ENCODE peak calls at places on chromosomes 6 and 20, in nine cellular contexts. One of them, this sample, is unnamed.

GRCh38 chr6:168670386-168670985 is 229.5 kb downstream of the SMOC2 start:
- DNase-seq in activated CD4-positive, alpha-beta T cell treated with anti-CD3 and anti-CD28 coated beads, Interleukin-2, amount 50 U/mL, for 24 hours: no peak
- DNase-seq in stimulated activated CD4-positive, alpha-beta T cell treated with anti-CD3 and anti-CD28 coated beads, Interleukin-2, amount 100 ng/mL, for 48 hours: no peak
- DNase-seq in NCI-H2081: no peak
- DNase-seq in HT1080: no peak
- DNase-seq in HS-5: no peak
- DNase-seq in NCI-H774: no peak
- DNase-seq in activated T-cell treated with anti-CD3 and anti-CD28 coated beads for 4 hours: no peak
- DNase-seq in smooth muscle cell of the brain vasculature: no peak
- DNase-seq in this sample: no peak

GRCh38 chr20:37161830-37162549 is 17.1 kb upstream of the RPN2 start:
- DNase-seq in activated CD4-positive, alpha-beta T cell treated with anti-CD3 and anti-CD28 coated beads, Interleukin-2, amount 50 U/mL, for 24 hours: no peak
- DNase-seq in stimulated activated CD4-positive, alpha-beta T cell treated with anti-CD3 and anti-CD28 coated beads, Interleukin-2, amount 100 ng/mL, for 48 hours: no peak
- DNase-seq in NCI-H2081: no peak
- DNase-seq in HT1080: no peak
- DNase-seq in HS-5: no peak
- DNase-seq in NCI-H774: no peak
- DNase-seq in activated T-cell treated with anti-CD3 and anti-CD28 coated beads for 4 hours: no peak
- DNase-seq in smooth muscle cell of the brain vasculature: no peak
- DNase-seq in this sample: no peak

GRCh38 chr20:4837760-4838159 is 116.1 kb downstream of the PRND start:
- DNase-seq in activated CD4-positive, alpha-beta T cell treated with anti-CD3 and anti-CD28 coated beads, Interleukin-2, amount 50 U/mL, for 24 hours: no peak
- DNase-seq in stimulated activated CD4-positive, alpha-beta T cell treated with anti-CD3 and anti-CD28 coated beads, Interleukin-2, amount 100 ng/mL, for 48 hours: no peak
- DNase-seq in NCI-H2081: no peak
- DNase-seq in HT1080: no peak
- DNase-seq in HS-5: no peak
- DNase-seq in NCI-H774: no peak
- DNase-seq in activated T-cell treated with anti-CD3 and anti-CD28 coated beads for 4 hours: no peak
- DNase-seq in smooth muscle cell of the brain vasculature: no peak
- DNase-seq in this sample: no peak

GRCh38 chr6:2579241-2579761 is 171.4 kb downstream of the MYLK4 start:
- DNase-seq in activated CD4-positive, alpha-beta T cell treated with anti-CD3 and anti-CD28 coated beads, Interleukin-2, amount 50 U/mL, for 24 hours: no peak
- DNase-seq in stimulated activated CD4-positive, alpha-beta T cell treated with anti-CD3 and anti-CD28 coated beads, Interleukin-2, amount 100 ng/mL, for 48 hours: no peak
- DNase-seq in NCI-H2081: no peak
- DNase-seq in HT1080: no peak
- DNase-seq in HS-5: no peak
- DNase-seq in NCI-H774: no peak
- DNase-seq in activated T-cell treated with anti-CD3 and anti-CD28 coated beads for 4 hours: no peak
- DNase-seq in smooth muscle cell of the brain vasculature: no peak
- DNase-seq in this sample: no peak

GRCh38 chr20:44414346-44414714 is 58.8 kb downstream of the HNF4A start:
- DNase-seq in activated CD4-positive, alpha-beta T cell treated with anti-CD3 and anti-CD28 coated beads, Interleukin-2, amount 50 U/mL, for 24 hours: no peak
- DNase-seq in stimulated activated CD4-positive, alpha-beta T cell treated with anti-CD3 and anti-CD28 coated beads, Interleukin-2, amount 100 ng/mL, for 48 hours: no peak
- DNase-seq in NCI-H2081: no peak
- DNase-seq in HT1080: no peak
- DNase-seq in HS-5: no peak
- DNase-seq in NCI-H774: no peak
- DNase-seq in activated T-cell treated with anti-CD3 and anti-CD28 coated beads for 4 hours: no peak
- DNase-seq in smooth muscle cell of the brain vasculature: no peak
- DNase-seq in this sample: no peak

GRCh38 chr6:157487110-157487773 is 106.3 kb downstream of the ZDHHC14 start:
- DNase-seq in activated CD4-positive, alpha-beta T cell treated with anti-CD3 and anti-CD28 coated beads, Interleukin-2, amount 50 U/mL, for 24 hours: no peak
- DNase-seq in stimulated activated CD4-positive, alpha-beta T cell treated with anti-CD3 and anti-CD28 coated beads, Interleukin-2, amount 100 ng/mL, for 48 hours: no peak
- DNase-seq in NCI-H2081: no peak
- DNase-seq in HT1080: no peak
- DNase-seq in HS-5: no peak
- DNase-seq in NCI-H774: no peak
- DNase-seq in activated T-cell treated with anti-CD3 and anti-CD28 coated beads for 4 hours: no peak
- DNase-seq in smooth muscle cell of the brain vasculature: no peak
- DNase-seq in this sample: no peak

GRCh38 chr6:143675946-143676345 is 1.8 kb upstream of the PHACTR2 start:
- DNase-seq in activated CD4-positive, alpha-beta T cell treated with anti-CD3 and anti-CD28 coated beads, Interleukin-2, amount 50 U/mL, for 24 hours: no peak
- DNase-seq in stimulated activated CD4-positive, alpha-beta T cell treated with anti-CD3 and anti-CD28 coated beads, Interleukin-2, amount 100 ng/mL, for 48 hours: no peak
- DNase-seq in NCI-H2081: no peak
- DNase-seq in HT1080: no peak
- DNase-seq in HS-5: no peak
- DNase-seq in NCI-H774: no peak
- DNase-seq in activated T-cell treated with anti-CD3 and anti-CD28 coated beads for 4 hours: no peak
- DNase-seq in smooth muscle cell of the brain vasculature: no peak
- DNase-seq in this sample: no peak

GRCh38 chr6:137869781-137870180 is 2.7 kb downstream of the TNFAIP3 start:
- DNase-seq in activated CD4-positive, alpha-beta T cell treated with anti-CD3 and anti-CD28 coated beads, Interleukin-2, amount 50 U/mL, for 24 hours: no peak
- DNase-seq in stimulated activated CD4-positive, alpha-beta T cell treated with anti-CD3 and anti-CD28 coated beads, Interleukin-2, amount 100 ng/mL, for 48 hours: no peak
- DNase-seq in NCI-H2081: no peak
- DNase-seq in HT1080: no peak
- DNase-seq in HS-5: no peak
- DNase-seq in NCI-H774: no peak
- DNase-seq in activated T-cell treated with anti-CD3 and anti-CD28 coated beads for 4 hours: no peak
- DNase-seq in smooth muscle cell of the brain vasculature: no peak
- DNase-seq in this sample: no peak

GRCh38 chr6:75719133-75719532 is 29.9 kb upstream of the MYO6 start:
- DNase-seq in activated CD4-positive, alpha-beta T cell treated with anti-CD3 and anti-CD28 coated beads, Interleukin-2, amount 50 U/mL, for 24 hours: no peak
- DNase-seq in stimulated activated CD4-positive, alpha-beta T cell treated with anti-CD3 and anti-CD28 coated beads, Interleukin-2, amount 100 ng/mL, for 48 hours: no peak
- DNase-seq in NCI-H2081: no peak
- DNase-seq in HT1080: no peak
- DNase-seq in HS-5: no peak
- DNase-seq in NCI-H774: no peak
- DNase-seq in activated T-cell treated with anti-CD3 and anti-CD28 coated beads for 4 hours: no peak
- DNase-seq in smooth muscle cell of the brain vasculature: no peak
- DNase-seq in this sample: no peak

GRCh38 chr20:64247970-64248841 is 7.3 kb upstream of the PCMTD2 start:
- DNase-seq in activated CD4-positive, alpha-beta T cell treated with anti-CD3 and anti-CD28 coated beads, Interleukin-2, amount 50 U/mL, for 24 hours: no peak
- DNase-seq in stimulated activated CD4-positive, alpha-beta T cell treated with anti-CD3 and anti-CD28 coated beads, Interleukin-2, amount 100 ng/mL, for 48 hours: no peak
- DNase-seq in NCI-H2081: no peak
- DNase-seq in HT1080: no peak
- DNase-seq in HS-5: no peak
- DNase-seq in NCI-H774: no peak
- DNase-seq in activated T-cell treated with anti-CD3 and anti-CD28 coated beads for 4 hours: no peak
- DNase-seq in smooth muscle cell of the brain vasculature: no peak
- DNase-seq in this sample: no peak

GRCh38 chr6:14108571-14109410 is 8.8 kb upstream of the CD83 start:
- DNase-seq in activated CD4-positive, alpha-beta T cell treated with anti-CD3 and anti-CD28 coated beads, Interleukin-2, amount 50 U/mL, for 24 hours: no peak
- DNase-seq in stimulated activated CD4-positive, alpha-beta T cell treated with anti-CD3 and anti-CD28 coated beads, Interleukin-2, amount 100 ng/mL, for 48 hours: peak; percentile 13
- DNase-seq in NCI-H2081: no peak
- DNase-seq in HT1080: no peak
- DNase-seq in HS-5: no peak
- DNase-seq in NCI-H774: no peak
- DNase-seq in activated T-cell treated with anti-CD3 and anti-CD28 coated beads for 4 hours: no peak
- DNase-seq in smooth muscle cell of the brain vasculature: no peak
- DNase-seq in this sample: peak; percentile 57

GRCh38 chr6:54980511-54981275 is 134.1 kb downstream of the FAM83B start:
- DNase-seq in activated CD4-positive, alpha-beta T cell treated with anti-CD3 and anti-CD28 coated beads, Interleukin-2, amount 50 U/mL, for 24 hours: no peak
- DNase-seq in stimulated activated CD4-positive, alpha-beta T cell treated with anti-CD3 and anti-CD28 coated beads, Interleukin-2, amount 100 ng/mL, for 48 hours: no peak
- DNase-seq in NCI-H2081: no peak
- DNase-seq in HT1080: peak; percentile 49
- DNase-seq in HS-5: peak; percentile 69
- DNase-seq in NCI-H774: no peak
- DNase-seq in activated T-cell treated with anti-CD3 and anti-CD28 coated beads for 4 hours: no peak
- DNase-seq in smooth muscle cell of the brain vasculature: no peak
- DNase-seq in this sample: no peak

GRCh38 chr6:83558975-83559374 is 46.6 kb downstream of the PRSS35 start:
- DNase-seq in activated CD4-positive, alpha-beta T cell treated with anti-CD3 and anti-CD28 coated beads, Interleukin-2, amount 50 U/mL, for 24 hours: no peak
- DNase-seq in stimulated activated CD4-positive, alpha-beta T cell treated with anti-CD3 and anti-CD28 coated beads, Interleukin-2, amount 100 ng/mL, for 48 hours: no peak
- DNase-seq in NCI-H2081: no peak
- DNase-seq in HT1080: no peak
- DNase-seq in HS-5: no peak
- DNase-seq in NCI-H774: no peak
- DNase-seq in activated T-cell treated with anti-CD3 and anti-CD28 coated beads for 4 hours: no peak
- DNase-seq in smooth muscle cell of the brain vasculature: no peak
- DNase-seq in this sample: no peak

GRCh38 chr20:51327251-51327841 is 215.2 kb downstream of the NFATC2 start:
- DNase-seq in activated CD4-positive, alpha-beta T cell treated with anti-CD3 and anti-CD28 coated beads, Interleukin-2, amount 50 U/mL, for 24 hours: no peak
- DNase-seq in stimulated activated CD4-positive, alpha-beta T cell treated with anti-CD3 and anti-CD28 coated beads, Interleukin-2, amount 100 ng/mL, for 48 hours: no peak
- DNase-seq in NCI-H2081: no peak
- DNase-seq in HT1080: peak; percentile 82
- DNase-seq in HS-5: peak; percentile 100
- DNase-seq in NCI-H774: no peak
- DNase-seq in activated T-cell treated with anti-CD3 and anti-CD28 coated beads for 4 hours: no peak
- DNase-seq in smooth muscle cell of the brain vasculature: no peak
- DNase-seq in this sample: no peak

GRCh38 chr6:52909531-52909930 is at the start of gene GSTA3:
- DNase-seq in activated CD4-positive, alpha-beta T cell treated with anti-CD3 and anti-CD28 coated beads, Interleukin-2, amount 50 U/mL, for 24 hours: no peak
- DNase-seq in stimulated activated CD4-positive, alpha-beta T cell treated with anti-CD3 and anti-CD28 coated beads, Interleukin-2, amount 100 ng/mL, for 48 hours: no peak
- DNase-seq in NCI-H2081: no peak
- DNase-seq in HT1080: no peak
- DNase-seq in HS-5: no peak
- DNase-seq in NCI-H774: no peak
- DNase-seq in activated T-cell treated with anti-CD3 and anti-CD28 coated beads for 4 hours: no peak
- DNase-seq in smooth muscle cell of the brain vasculature: no peak
- DNase-seq in this sample: peak; percentile 70

GRCh38 chr20:4230651-4231050 is 215.3 kb upstream of the RNF24 start:
- DNase-seq in activated CD4-positive, alpha-beta T cell treated with anti-CD3 and anti-CD28 coated beads, Interleukin-2, amount 50 U/mL, for 24 hours: no peak
- DNase-seq in stimulated activated CD4-positive, alpha-beta T cell treated with anti-CD3 and anti-CD28 coated beads, Interleukin-2, amount 100 ng/mL, for 48 hours: no peak
- DNase-seq in NCI-H2081: no peak
- DNase-seq in HT1080: no peak
- DNase-seq in HS-5: no peak
- DNase-seq in NCI-H774: no peak
- DNase-seq in activated T-cell treated with anti-CD3 and anti-CD28 coated beads for 4 hours: no peak
- DNase-seq in smooth muscle cell of the brain vasculature: no peak
- DNase-seq in this sample: no peak

GRCh38 chr20:50710492-50711063 is 19.2 kb upstream of the RIPOR3 start:
- DNase-seq in activated CD4-positive, alpha-beta T cell treated with anti-CD3 and anti-CD28 coated beads, Interleukin-2, amount 50 U/mL, for 24 hours: no peak
- DNase-seq in stimulated activated CD4-positive, alpha-beta T cell treated with anti-CD3 and anti-CD28 coated beads, Interleukin-2, amount 100 ng/mL, for 48 hours: no peak
- DNase-seq in NCI-H2081: no peak
- DNase-seq in HT1080: peak; percentile 31
- DNase-seq in HS-5: peak; percentile 86
- DNase-seq in NCI-H774: no peak
- DNase-seq in activated T-cell treated with anti-CD3 and anti-CD28 coated beads for 4 hours: no peak
- DNase-seq in smooth muscle cell of the brain vasculature: no peak
- DNase-seq in this sample: no peak

GRCh38 chr6:84448331-84448730 is 220.9 kb upstream of the CEP162 start:
- DNase-seq in activated CD4-positive, alpha-beta T cell treated with anti-CD3 and anti-CD28 coated beads, Interleukin-2, amount 50 U/mL, for 24 hours: no peak
- DNase-seq in stimulated activated CD4-positive, alpha-beta T cell treated with anti-CD3 and anti-CD28 coated beads, Interleukin-2, amount 100 ng/mL, for 48 hours: no peak
- DNase-seq in NCI-H2081: no peak
- DNase-seq in HT1080: no peak
- DNase-seq in HS-5: no peak
- DNase-seq in NCI-H774: no peak
- DNase-seq in activated T-cell treated with anti-CD3 and anti-CD28 coated beads for 4 hours: no peak
- DNase-seq in smooth muscle cell of the brain vasculature: no peak
- DNase-seq in this sample: no peak

GRCh38 chr6:125301435-125302391 is at the start of gene HDDC2:
- DNase-seq in activated CD4-positive, alpha-beta T cell treated with anti-CD3 and anti-CD28 coated beads, Interleukin-2, amount 50 U/mL, for 24 hours: peak; percentile 24
- DNase-seq in stimulated activated CD4-positive, alpha-beta T cell treated with anti-CD3 and anti-CD28 coated beads, Interleukin-2, amount 100 ng/mL, for 48 hours: peak; percentile 47
- DNase-seq in NCI-H2081: peak; percentile 49
- DNase-seq in HT1080: peak; percentile 62
- DNase-seq in HS-5: no peak
- DNase-seq in NCI-H774: peak; percentile 84
- DNase-seq in activated T-cell treated with anti-CD3 and anti-CD28 coated beads for 4 hours: peak; percentile 38
- DNase-seq in smooth muscle cell of the brain vasculature: no peak
- DNase-seq in this sample: peak; percentile 67

GRCh38 chr6:20706293-20707165 is 172.3 kb downstream of the CDKAL1 start:
- DNase-seq in activated CD4-positive, alpha-beta T cell treated with anti-CD3 and anti-CD28 coated beads, Interleukin-2, amount 50 U/mL, for 24 hours: no peak
- DNase-seq in stimulated activated CD4-positive, alpha-beta T cell treated with anti-CD3 and anti-CD28 coated beads, Interleukin-2, amount 100 ng/mL, for 48 hours: no peak
- DNase-seq in NCI-H2081: peak; percentile 99
- DNase-seq in HT1080: peak; percentile 62
- DNase-seq in HS-5: no peak
- DNase-seq in NCI-H774: peak; percentile 78
- DNase-seq in activated T-cell treated with anti-CD3 and anti-CD28 coated beads for 4 hours: no peak
- DNase-seq in smooth muscle cell of the brain vasculature: no peak
- DNase-seq in this sample: no peak

GRCh38 chr20:12435254-12435653 is 517.6 kb downstream of the BTBD3 start:
- DNase-seq in activated CD4-positive, alpha-beta T cell treated with anti-CD3 and anti-CD28 coated beads, Interleukin-2, amount 50 U/mL, for 24 hours: no peak
- DNase-seq in stimulated activated CD4-positive, alpha-beta T cell treated with anti-CD3 and anti-CD28 coated beads, Interleukin-2, amount 100 ng/mL, for 48 hours: no peak
- DNase-seq in NCI-H2081: no peak
- DNase-seq in HT1080: no peak
- DNase-seq in HS-5: no peak
- DNase-seq in NCI-H774: no peak
- DNase-seq in activated T-cell treated with anti-CD3 and anti-CD28 coated beads for 4 hours: no peak
- DNase-seq in smooth muscle cell of the brain vasculature: no peak
- DNase-seq in this sample: no peak

GRCh38 chr20:36132802-36133211 is 21.7 kb upstream of the EPB41L1 start:
- DNase-seq in activated CD4-positive, alpha-beta T cell treated with anti-CD3 and anti-CD28 coated beads, Interleukin-2, amount 50 U/mL, for 24 hours: no peak
- DNase-seq in stimulated activated CD4-positive, alpha-beta T cell treated with anti-CD3 and anti-CD28 coated beads, Interleukin-2, amount 100 ng/mL, for 48 hours: no peak
- DNase-seq in NCI-H2081: no peak
- DNase-seq in HT1080: no peak
- DNase-seq in HS-5: no peak
- DNase-seq in NCI-H774: no peak
- DNase-seq in activated T-cell treated with anti-CD3 and anti-CD28 coated beads for 4 hours: no peak
- DNase-seq in smooth muscle cell of the brain vasculature: no peak
- DNase-seq in this sample: no peak

GRCh38 chr20:63859166-63859699 is 2.1 kb upstream of the ABHD16B start:
- DNase-seq in activated CD4-positive, alpha-beta T cell treated with anti-CD3 and anti-CD28 coated beads, Interleukin-2, amount 50 U/mL, for 24 hours: no peak
- DNase-seq in stimulated activated CD4-positive, alpha-beta T cell treated with anti-CD3 and anti-CD28 coated beads, Interleukin-2, amount 100 ng/mL, for 48 hours: no peak
- DNase-seq in NCI-H2081: no peak
- DNase-seq in HT1080: no peak
- DNase-seq in HS-5: no peak
- DNase-seq in NCI-H774: no peak
- DNase-seq in activated T-cell treated with anti-CD3 and anti-CD28 coated beads for 4 hours: no peak
- DNase-seq in smooth muscle cell of the brain vasculature: no peak
- DNase-seq in this sample: no peak

GRCh38 chr6:149830731-149831379 is 33.3 kb downstream of the LRP11 start:
- DNase-seq in activated CD4-positive, alpha-beta T cell treated with anti-CD3 and anti-CD28 coated beads, Interleukin-2, amount 50 U/mL, for 24 hours: no peak
- DNase-seq in stimulated activated CD4-positive, alpha-beta T cell treated with anti-CD3 and anti-CD28 coated beads, Interleukin-2, amount 100 ng/mL, for 48 hours: no peak
- DNase-seq in NCI-H2081: no peak
- DNase-seq in HT1080: no peak
- DNase-seq in HS-5: no peak
- DNase-seq in NCI-H774: no peak
- DNase-seq in activated T-cell treated with anti-CD3 and anti-CD28 coated beads for 4 hours: no peak
- DNase-seq in smooth muscle cell of the brain vasculature: no peak
- DNase-seq in this sample: no peak

GRCh38 chr6:136249336-136249735 is 775 bp downstream of the MTFR2 start:
- DNase-seq in activated CD4-positive, alpha-beta T cell treated with anti-CD3 and anti-CD28 coated beads, Interleukin-2, amount 50 U/mL, for 24 hours: no peak
- DNase-seq in stimulated activated CD4-positive, alpha-beta T cell treated with anti-CD3 and anti-CD28 coated beads, Interleukin-2, amount 100 ng/mL, for 48 hours: no peak
- DNase-seq in NCI-H2081: no peak
- DNase-seq in HT1080: peak; percentile 18
- DNase-seq in HS-5: no peak
- DNase-seq in NCI-H774: no peak
- DNase-seq in activated T-cell treated with anti-CD3 and anti-CD28 coated beads for 4 hours: no peak
- DNase-seq in smooth muscle cell of the brain vasculature: no peak
- DNase-seq in this sample: no peak

GRCh38 chr6:42704937-42705374 is 17.4 kb downstream of the PRPH2 start:
- DNase-seq in activated CD4-positive, alpha-beta T cell treated with anti-CD3 and anti-CD28 coated beads, Interleukin-2, amount 50 U/mL, for 24 hours: no peak
- DNase-seq in stimulated activated CD4-positive, alpha-beta T cell treated with anti-CD3 and anti-CD28 coated beads, Interleukin-2, amount 100 ng/mL, for 48 hours: no peak
- DNase-seq in NCI-H2081: no peak
- DNase-seq in HT1080: no peak
- DNase-seq in HS-5: no peak
- DNase-seq in NCI-H774: no peak
- DNase-seq in activated T-cell treated with anti-CD3 and anti-CD28 coated beads for 4 hours: no peak
- DNase-seq in smooth muscle cell of the brain vasculature: no peak
- DNase-seq in this sample: peak; percentile 50

GRCh38 chr20:2955257-2955950 is 82.1 kb downstream of the PTPRA start:
- DNase-seq in activated CD4-positive, alpha-beta T cell treated with anti-CD3 and anti-CD28 coated beads, Interleukin-2, amount 50 U/mL, for 24 hours: no peak
- DNase-seq in stimulated activated CD4-positive, alpha-beta T cell treated with anti-CD3 and anti-CD28 coated beads, Interleukin-2, amount 100 ng/mL, for 48 hours: no peak
- DNase-seq in NCI-H2081: no peak
- DNase-seq in HT1080: no peak
- DNase-seq in HS-5: no peak
- DNase-seq in NCI-H774: no peak
- DNase-seq in activated T-cell treated with anti-CD3 and anti-CD28 coated beads for 4 hours: no peak
- DNase-seq in smooth muscle cell of the brain vasculature: no peak
- DNase-seq in this sample: no peak

GRCh38 chr20:47125553-47126373 is 230.7 kb downstream of the ZMYND8 start:
- DNase-seq in activated CD4-positive, alpha-beta T cell treated with anti-CD3 and anti-CD28 coated beads, Interleukin-2, amount 50 U/mL, for 24 hours: no peak
- DNase-seq in stimulated activated CD4-positive, alpha-beta T cell treated with anti-CD3 and anti-CD28 coated beads, Interleukin-2, amount 100 ng/mL, for 48 hours: no peak
- DNase-seq in NCI-H2081: peak; percentile 24
- DNase-seq in HT1080: no peak
- DNase-seq in HS-5: no peak
- DNase-seq in NCI-H774: no peak
- DNase-seq in activated T-cell treated with anti-CD3 and anti-CD28 coated beads for 4 hours: no peak
- DNase-seq in smooth muscle cell of the brain vasculature: no peak
- DNase-seq in this sample: no peak

GRCh38 chr6:71551798-71552197 is 263.2 kb downstream of the OGFRL1 start:
- DNase-seq in activated CD4-positive, alpha-beta T cell treated with anti-CD3 and anti-CD28 coated beads, Interleukin-2, amount 50 U/mL, for 24 hours: no peak
- DNase-seq in stimulated activated CD4-positive, alpha-beta T cell treated with anti-CD3 and anti-CD28 coated beads, Interleukin-2, amount 100 ng/mL, for 48 hours: no peak
- DNase-seq in NCI-H2081: no peak
- DNase-seq in HT1080: no peak
- DNase-seq in HS-5: no peak
- DNase-seq in NCI-H774: no peak
- DNase-seq in activated T-cell treated with anti-CD3 and anti-CD28 coated beads for 4 hours: no peak
- DNase-seq in smooth muscle cell of the brain vasculature: no peak
- DNase-seq in this sample: no peak

GRCh38 chr6:8579372-8579771 is 144.0 kb upstream of the SLC35B3 start:
- DNase-seq in activated CD4-positive, alpha-beta T cell treated with anti-CD3 and anti-CD28 coated beads, Interleukin-2, amount 50 U/mL, for 24 hours: no peak
- DNase-seq in stimulated activated CD4-positive, alpha-beta T cell treated with anti-CD3 and anti-CD28 coated beads, Interleukin-2, amount 100 ng/mL, for 48 hours: no peak
- DNase-seq in NCI-H2081: no peak
- DNase-seq in HT1080: peak; percentile 21
- DNase-seq in HS-5: peak; percentile 8
- DNase-seq in NCI-H774: no peak
- DNase-seq in activated T-cell treated with anti-CD3 and anti-CD28 coated beads for 4 hours: no peak
- DNase-seq in smooth muscle cell of the brain vasculature: no peak
- DNase-seq in this sample: no peak

GRCh38 chr6:17714177-17714576 is 7.5 kb upstream of the NUP153 start:
- DNase-seq in activated CD4-positive, alpha-beta T cell treated with anti-CD3 and anti-CD28 coated beads, Interleukin-2, amount 50 U/mL, for 24 hours: no peak
- DNase-seq in stimulated activated CD4-positive, alpha-beta T cell treated with anti-CD3 and anti-CD28 coated beads, Interleukin-2, amount 100 ng/mL, for 48 hours: no peak
- DNase-seq in NCI-H2081: no peak
- DNase-seq in HT1080: no peak
- DNase-seq in HS-5: no peak
- DNase-seq in NCI-H774: no peak
- DNase-seq in activated T-cell treated with anti-CD3 and anti-CD28 coated beads for 4 hours: no peak
- DNase-seq in smooth muscle cell of the brain vasculature: no peak
- DNase-seq in this sample: no peak